ENCODE peak calls at places on chromosomes 3 and 15, in seven cellular contexts. I is LoVo; G is stimulated activated naive B cell treated with anti-CD40 and anti-IgM and Interleukin-4, amounts not matched to agents 10 μg/mL and 1 μg/mL and 100 μg/mL, for 72 hours; Q is anterior cingulate cortex; P is glutamatergic neuron; B is RWPE2; J is A172. E is an unnamed sample.
A peak's percentile ranks its signal among the peaks of the same experiment; 100 is the strongest.

GRCh38 chr3:132261501-132261900 is 55.7 kb upstream of the ACP3 start:
- DNase-seq in I (no peak), Q (no peak), B (no peak), P (no peak), J (no peak), G (no peak), E (no peak)

GRCh38 chr3:27385504-27385903 is 16.3 kb upstream of the NEK10 start:
- DNase-seq in Q (no peak), G (no peak), B (no peak), P (no peak), J (no peak), I (no peak), E (no peak)

GRCh38 chr15:64813075-64813474 is 12.4 kb downstream of the PIF1 start:
- DNase-seq in J (no peak), I (peak; percentile 19), G (peak; percentile 55), Q (no peak), P (no peak), B (no peak), E (no peak)

GRCh38 chr15:33022629-33023028 is 171.9 kb downstream of the FMN1 start:
- DNase-seq in J (peak; percentile 20), I (no peak), B (peak; percentile 78), Q (no peak), G (no peak), P (no peak), E (peak; percentile 65)

GRCh38 chr3:99246010-99246654 is 344.6 kb upstream of the DCBLD2 start:
- DNase-seq in I (no peak), Q (no peak), J (peak; percentile 76), P (no peak), G (no peak), B (no peak), E (peak; percentile 13)

GRCh38 chr15:74787251-74788041 is 5.6 kb downstream of the CSK start:
- DNase-seq in I (no peak), P (peak; percentile 81), B (peak; percentile 77), J (peak; percentile 43), G (peak; percentile 94), Q (peak; percentile 51), E (peak; percentile 84)

GRCh38 chr3:80734955-80735354 is 967.2 kb upstream of the ROBO1 start:
- DNase-seq in I (peak; percentile 10), Q (no peak), B (no peak), G (no peak), J (no peak), P (no peak), E (no peak)

GRCh38 chr15:60381148-60381788 is 16.5 kb downstream of the ANXA2 start:
- DNase-seq in I (no peak), B (no peak), P (no peak), Q (no peak), G (no peak), J (peak; percentile 38), E (no peak)

GRCh38 chr3:179083977-179084376 is 12.4 kb upstream of the ZMAT3 start:
- DNase-seq in G (no peak), Q (no peak), B (no peak), I (no peak), J (no peak), P (no peak), E (no peak)

GRCh38 chr3:197256836-197257444 is 41.5 kb downstream of the DLG1 start:
- DNase-seq in J (peak; percentile 52), Q (no peak), G (no peak), P (no peak), I (peak; percentile 53), B (no peak), E (peak; percentile 25)

GRCh38 chr15:95044780-95045417 is 813.5 kb downstream of the MCTP2 start:
- DNase-seq in B (no peak), Q (no peak), I (no peak), G (no peak), J (no peak), P (no peak), E (no peak)

GRCh38 chr3:181554233-181554765 is 157.4 kb upstream of the SOX2 start:
- DNase-seq in G (no peak), Q (no peak), I (no peak), P (no peak), J (no peak), B (no peak), E (no peak)

GRCh38 chr3:10501664-10502052 is 3.7 kb downstream of the ATP2B2 start:
- DNase-seq in G (no peak), J (no peak), Q (no peak), B (no peak), I (no peak), P (no peak), E (no peak)

GRCh38 chr15:83844742-83845141 is 190.8 kb downstream of the ADAMTSL3 start:
- DNase-seq in Q (no peak), B (no peak), J (no peak), I (no peak), P (no peak), G (no peak), E (no peak)

GRCh38 chr15:95284487-95284886 is 1046.0 kb upstream of the NR2F2 start:
- DNase-seq in Q (no peak), B (no peak), P (no peak), J (no peak), I (no peak), G (no peak), E (no peak)

GRCh38 chr15:63370764-63371163 is 10.9 kb downstream of the CA12 start:
- DNase-seq in I (no peak), B (peak; percentile 10), P (no peak), G (no peak), Q (no peak), J (no peak), E (no peak)

GRCh38 chr3:31804251-31805051 is 176.6 kb downstream of the OSBPL10 start:
- DNase-seq in J (no peak), P (no peak), I (no peak), B (no peak), G (no peak), Q (no peak), E (no peak)

GRCh38 chr15:100731259-100732156 is 129.1 kb downstream of the ASB7 start:
- DNase-seq in I (no peak), P (peak; percentile 55), B (no peak), J (no peak), G (no peak), Q (no peak), E (no peak)

GRCh38 chr3:72700106-72700505 is 148.1 kb downstream of the SHQ1 start:
- DNase-seq in G (no peak), Q (no peak), P (no peak), I (no peak), J (no peak), B (no peak), E (no peak)

GRCh38 chr3:38281895-38282686 is at the start of gene SLC22A14:
- DNase-seq in J (no peak), P (no peak), G (no peak), B (no peak), I (no peak), Q (no peak), E (peak; percentile 4)

GRCh38 chr3:14803101-14803980 is 15.4 kb upstream of the FGD5 start:
- DNase-seq in P (no peak), J (peak; percentile 49), Q (no peak), G (no peak), B (no peak), I (peak; percentile 78), E (no peak)

GRCh38 chr15:74769463-74770025 is 12.3 kb upstream of the CSK start:
- DNase-seq in I (no peak), P (no peak), G (no peak), Q (no peak), J (no peak), B (no peak), E (no peak)

GRCh38 chr15:82942691-82943090 is 9.8 kb downstream of the HOMER2 start:
- DNase-seq in Q (no peak), J (peak; percentile 88), G (no peak), P (no peak), I (peak; percentile 66), B (peak; percentile 97), E (peak; percentile 46)

GRCh38 chr3:28050895-28051294 is 190.5 kb upstream of the CMC1 start:
- DNase-seq in J (peak; percentile 85), B (no peak), P (no peak), Q (no peak), I (peak; percentile 82), G (no peak), E (peak; percentile 22)

GRCh38 chr3:18778094-18778493 is 353.0 kb upstream of the SATB1 start:
- DNase-seq in J (no peak), P (no peak), G (no peak), B (no peak), Q (no peak), I (no peak), E (no peak)